ENCODE peak calls at places on chromosomes 1 and 21, in ten cellular contexts. One of them, this sample, is unnamed.

GRCh38 chr1:171343727-171344472 is 29.9 kb downstream of the FMO4 start:
- DNase-seq in Jurkat, Clone E6-1: no peak
- DNase-seq in neuronal stem cell: no peak
- DNase-seq in sigmoid colon: no peak
- DNase-seq in stimulated activated CD4-positive, alpha-beta T cell treated with anti-CD3 and anti-CD28 coated beads, Interleukin-4, amount 100 ng/mL, for 1 hour: no peak
- DNase-seq in stimulated activated CD8-positive, alpha-beta memory T cell treated with anti-CD3 and anti-CD28 coated beads, Interleukin-7, amount 100 ng/mL, for 24 hours: no peak
- DNase-seq in T1000: no peak
- DNase-seq in activated CD8-positive, alpha-beta T cell treated with anti-CD3 and anti-CD28 coated beads for 36 hours: no peak
- DNase-seq in iPS DF 6.9: no peak
- DNase-seq in Peyer's patch: no peak
- DNase-seq in this sample: no peak

GRCh38 chr1:228340686-228341449 is 65.8 kb downstream of the TRIM11 start:
- DNase-seq in Jurkat, Clone E6-1: no peak
- DNase-seq in sigmoid colon: peak
- DNase-seq in activated CD8-positive, alpha-beta T cell treated with anti-CD3 and anti-CD28 coated beads for 36 hours: peak
- DNase-seq in iPS DF 6.9: peak
- DNase-seq in neuronal stem cell: no peak
- DNase-seq in stimulated activated CD8-positive, alpha-beta memory T cell treated with anti-CD3 and anti-CD28 coated beads, Interleukin-7, amount 100 ng/mL, for 24 hours: no peak
- DNase-seq in stimulated activated CD4-positive, alpha-beta T cell treated with anti-CD3 and anti-CD28 coated beads, Interleukin-4, amount 100 ng/mL, for 1 hour: no peak
- DNase-seq in Peyer's patch: no peak
- DNase-seq in T1000: no peak
- DNase-seq in this sample: peak

GRCh38 chr1:169534653-169535052 is 48.9 kb upstream of the SLC19A2 start:
- DNase-seq in sigmoid colon: no peak
- DNase-seq in stimulated activated CD8-positive, alpha-beta memory T cell treated with anti-CD3 and anti-CD28 coated beads, Interleukin-7, amount 100 ng/mL, for 24 hours: no peak
- DNase-seq in stimulated activated CD4-positive, alpha-beta T cell treated with anti-CD3 and anti-CD28 coated beads, Interleukin-4, amount 100 ng/mL, for 1 hour: no peak
- DNase-seq in Peyer's patch: no peak
- DNase-seq in Jurkat, Clone E6-1: no peak
- DNase-seq in iPS DF 6.9: no peak
- DNase-seq in neuronal stem cell: no peak
- DNase-seq in activated CD8-positive, alpha-beta T cell treated with anti-CD3 and anti-CD28 coated beads for 36 hours: no peak
- DNase-seq in T1000: no peak
- DNase-seq in this sample: no peak

GRCh38 chr1:91526496-91526895 is 25.8 kb downstream of the CDC7 start:
- DNase-seq in activated CD8-positive, alpha-beta T cell treated with anti-CD3 and anti-CD28 coated beads for 36 hours: no peak
- DNase-seq in sigmoid colon: no peak
- DNase-seq in stimulated activated CD4-positive, alpha-beta T cell treated with anti-CD3 and anti-CD28 coated beads, Interleukin-4, amount 100 ng/mL, for 1 hour: no peak
- DNase-seq in T1000: no peak
- DNase-seq in neuronal stem cell: no peak
- DNase-seq in Peyer's patch: no peak
- DNase-seq in Jurkat, Clone E6-1: no peak
- DNase-seq in iPS DF 6.9: no peak
- DNase-seq in stimulated activated CD8-positive, alpha-beta memory T cell treated with anti-CD3 and anti-CD28 coated beads, Interleukin-7, amount 100 ng/mL, for 24 hours: no peak
- DNase-seq in this sample: no peak

GRCh38 chr1:233440952-233441401 is 113.5 kb downstream of the MAP3K21 start:
- DNase-seq in Jurkat, Clone E6-1: peak
- DNase-seq in stimulated activated CD8-positive, alpha-beta memory T cell treated with anti-CD3 and anti-CD28 coated beads, Interleukin-7, amount 100 ng/mL, for 24 hours: no peak
- DNase-seq in sigmoid colon: no peak
- DNase-seq in Peyer's patch: no peak
- DNase-seq in iPS DF 6.9: peak
- DNase-seq in neuronal stem cell: peak
- DNase-seq in T1000: no peak
- DNase-seq in activated CD8-positive, alpha-beta T cell treated with anti-CD3 and anti-CD28 coated beads for 36 hours: peak
- DNase-seq in stimulated activated CD4-positive, alpha-beta T cell treated with anti-CD3 and anti-CD28 coated beads, Interleukin-4, amount 100 ng/mL, for 1 hour: no peak
- DNase-seq in this sample: peak

GRCh38 chr1:63835075-63835633 is 61.3 kb downstream of the ROR1 start:
- DNase-seq in iPS DF 6.9: no peak
- DNase-seq in sigmoid colon: no peak
- DNase-seq in stimulated activated CD4-positive, alpha-beta T cell treated with anti-CD3 and anti-CD28 coated beads, Interleukin-4, amount 100 ng/mL, for 1 hour: no peak
- DNase-seq in T1000: no peak
- DNase-seq in stimulated activated CD8-positive, alpha-beta memory T cell treated with anti-CD3 and anti-CD28 coated beads, Interleukin-7, amount 100 ng/mL, for 24 hours: no peak
- DNase-seq in Jurkat, Clone E6-1: no peak
- DNase-seq in activated CD8-positive, alpha-beta T cell treated with anti-CD3 and anti-CD28 coated beads for 36 hours: no peak
- DNase-seq in Peyer's patch: no peak
- DNase-seq in neuronal stem cell: no peak
- DNase-seq in this sample: no peak

GRCh38 chr1:24903011-24903461 is 27.0 kb downstream of the RUNX3 start:
- DNase-seq in iPS DF 6.9: no peak
- DNase-seq in T1000: no peak
- DNase-seq in sigmoid colon: no peak
- DNase-seq in Peyer's patch: no peak
- DNase-seq in activated CD8-positive, alpha-beta T cell treated with anti-CD3 and anti-CD28 coated beads for 36 hours: no peak
- DNase-seq in stimulated activated CD8-positive, alpha-beta memory T cell treated with anti-CD3 and anti-CD28 coated beads, Interleukin-7, amount 100 ng/mL, for 24 hours: no peak
- DNase-seq in stimulated activated CD4-positive, alpha-beta T cell treated with anti-CD3 and anti-CD28 coated beads, Interleukin-4, amount 100 ng/mL, for 1 hour: no peak
- DNase-seq in neuronal stem cell: no peak
- DNase-seq in Jurkat, Clone E6-1: no peak
- DNase-seq in this sample: peak

GRCh38 chr1:230913496-230913895 is 45.2 kb upstream of the C1orf198 start:
- DNase-seq in iPS DF 6.9: no peak
- DNase-seq in sigmoid colon: no peak
- DNase-seq in stimulated activated CD4-positive, alpha-beta T cell treated with anti-CD3 and anti-CD28 coated beads, Interleukin-4, amount 100 ng/mL, for 1 hour: no peak
- DNase-seq in Peyer's patch: no peak
- DNase-seq in neuronal stem cell: no peak
- DNase-seq in activated CD8-positive, alpha-beta T cell treated with anti-CD3 and anti-CD28 coated beads for 36 hours: no peak
- DNase-seq in stimulated activated CD8-positive, alpha-beta memory T cell treated with anti-CD3 and anti-CD28 coated beads, Interleukin-7, amount 100 ng/mL, for 24 hours: no peak
- DNase-seq in T1000: no peak
- DNase-seq in Jurkat, Clone E6-1: no peak
- DNase-seq in this sample: no peak

GRCh38 chr1:78091215-78091813 is 45.5 kb downstream of the GIPC2 start:
- DNase-seq in stimulated activated CD4-positive, alpha-beta T cell treated with anti-CD3 and anti-CD28 coated beads, Interleukin-4, amount 100 ng/mL, for 1 hour: no peak
- DNase-seq in neuronal stem cell: no peak
- DNase-seq in Peyer's patch: no peak
- DNase-seq in Jurkat, Clone E6-1: no peak
- DNase-seq in sigmoid colon: no peak
- DNase-seq in iPS DF 6.9: no peak
- DNase-seq in stimulated activated CD8-positive, alpha-beta memory T cell treated with anti-CD3 and anti-CD28 coated beads, Interleukin-7, amount 100 ng/mL, for 24 hours: no peak
- DNase-seq in activated CD8-positive, alpha-beta T cell treated with anti-CD3 and anti-CD28 coated beads for 36 hours: no peak
- DNase-seq in T1000: no peak
- DNase-seq in this sample: peak

GRCh38 chr1:198132060-198132781 is 24.6 kb upstream of the NEK7 start:
- DNase-seq in Jurkat, Clone E6-1: no peak
- DNase-seq in stimulated activated CD4-positive, alpha-beta T cell treated with anti-CD3 and anti-CD28 coated beads, Interleukin-4, amount 100 ng/mL, for 1 hour: no peak
- DNase-seq in iPS DF 6.9: no peak
- DNase-seq in Peyer's patch: no peak
- DNase-seq in stimulated activated CD8-positive, alpha-beta memory T cell treated with anti-CD3 and anti-CD28 coated beads, Interleukin-7, amount 100 ng/mL, for 24 hours: no peak
- DNase-seq in activated CD8-positive, alpha-beta T cell treated with anti-CD3 and anti-CD28 coated beads for 36 hours: no peak
- DNase-seq in sigmoid colon: no peak
- DNase-seq in neuronal stem cell: no peak
- DNase-seq in T1000: no peak
- DNase-seq in this sample: no peak

GRCh38 chr21:24995206-24995605 is 612.1 kb downstream of the MRPL39 start:
- DNase-seq in Peyer's patch: no peak
- DNase-seq in sigmoid colon: no peak
- DNase-seq in stimulated activated CD8-positive, alpha-beta memory T cell treated with anti-CD3 and anti-CD28 coated beads, Interleukin-7, amount 100 ng/mL, for 24 hours: no peak
- DNase-seq in stimulated activated CD4-positive, alpha-beta T cell treated with anti-CD3 and anti-CD28 coated beads, Interleukin-4, amount 100 ng/mL, for 1 hour: no peak
- DNase-seq in iPS DF 6.9: no peak
- DNase-seq in neuronal stem cell: no peak
- DNase-seq in Jurkat, Clone E6-1: no peak
- DNase-seq in T1000: no peak
- DNase-seq in activated CD8-positive, alpha-beta T cell treated with anti-CD3 and anti-CD28 coated beads for 36 hours: no peak
- DNase-seq in this sample: no peak

GRCh38 chr1:77536813-77537212 is 145.6 kb downstream of the ZZZ3 start:
- DNase-seq in neuronal stem cell: no peak
- DNase-seq in activated CD8-positive, alpha-beta T cell treated with anti-CD3 and anti-CD28 coated beads for 36 hours: no peak
- DNase-seq in Peyer's patch: no peak
- DNase-seq in sigmoid colon: no peak
- DNase-seq in T1000: peak
- DNase-seq in stimulated activated CD8-positive, alpha-beta memory T cell treated with anti-CD3 and anti-CD28 coated beads, Interleukin-7, amount 100 ng/mL, for 24 hours: no peak
- DNase-seq in stimulated activated CD4-positive, alpha-beta T cell treated with anti-CD3 and anti-CD28 coated beads, Interleukin-4, amount 100 ng/mL, for 1 hour: no peak
- DNase-seq in iPS DF 6.9: no peak
- DNase-seq in Jurkat, Clone E6-1: no peak
- DNase-seq in this sample: no peak

GRCh38 chr1:226697151-226697575 is 41.9 kb downstream of the ITPKB start:
- DNase-seq in Peyer's patch: no peak
- DNase-seq in sigmoid colon: no peak
- DNase-seq in stimulated activated CD8-positive, alpha-beta memory T cell treated with anti-CD3 and anti-CD28 coated beads, Interleukin-7, amount 100 ng/mL, for 24 hours: no peak
- DNase-seq in activated CD8-positive, alpha-beta T cell treated with anti-CD3 and anti-CD28 coated beads for 36 hours: peak
- DNase-seq in stimulated activated CD4-positive, alpha-beta T cell treated with anti-CD3 and anti-CD28 coated beads, Interleukin-4, amount 100 ng/mL, for 1 hour: no peak
- DNase-seq in neuronal stem cell: no peak
- DNase-seq in iPS DF 6.9: no peak
- DNase-seq in Jurkat, Clone E6-1: no peak
- DNase-seq in T1000: no peak
- DNase-seq in this sample: no peak

GRCh38 chr1:181503130-181503810 is 20.0 kb downstream of the CACNA1E start:
- DNase-seq in activated CD8-positive, alpha-beta T cell treated with anti-CD3 and anti-CD28 coated beads for 36 hours: no peak
- DNase-seq in T1000: no peak
- DNase-seq in Peyer's patch: no peak
- DNase-seq in neuronal stem cell: no peak
- DNase-seq in stimulated activated CD8-positive, alpha-beta memory T cell treated with anti-CD3 and anti-CD28 coated beads, Interleukin-7, amount 100 ng/mL, for 24 hours: no peak
- DNase-seq in stimulated activated CD4-positive, alpha-beta T cell treated with anti-CD3 and anti-CD28 coated beads, Interleukin-4, amount 100 ng/mL, for 1 hour: no peak
- DNase-seq in iPS DF 6.9: no peak
- DNase-seq in sigmoid colon: peak
- DNase-seq in Jurkat, Clone E6-1: no peak
- DNase-seq in this sample: no peak

GRCh38 chr1:2270260-2271100 is 42.4 kb downstream of the SKI start:
- DNase-seq in stimulated activated CD8-positive, alpha-beta memory T cell treated with anti-CD3 and anti-CD28 coated beads, Interleukin-7, amount 100 ng/mL, for 24 hours: no peak
- DNase-seq in sigmoid colon: peak
- DNase-seq in Peyer's patch: no peak
- DNase-seq in neuronal stem cell: peak
- DNase-seq in activated CD8-positive, alpha-beta T cell treated with anti-CD3 and anti-CD28 coated beads for 36 hours: no peak
- DNase-seq in iPS DF 6.9: no peak
- DNase-seq in T1000: no peak
- DNase-seq in Jurkat, Clone E6-1: no peak
- DNase-seq in stimulated activated CD4-positive, alpha-beta T cell treated with anti-CD3 and anti-CD28 coated beads, Interleukin-4, amount 100 ng/mL, for 1 hour: no peak
- DNase-seq in this sample: no peak

GRCh38 chr21:35120631-35121180 is 71.6 kb upstream of the RUNX1 start:
- DNase-seq in T1000: no peak
- DNase-seq in stimulated activated CD4-positive, alpha-beta T cell treated with anti-CD3 and anti-CD28 coated beads, Interleukin-4, amount 100 ng/mL, for 1 hour: no peak
- DNase-seq in iPS DF 6.9: no peak
- DNase-seq in stimulated activated CD8-positive, alpha-beta memory T cell treated with anti-CD3 and anti-CD28 coated beads, Interleukin-7, amount 100 ng/mL, for 24 hours: no peak
- DNase-seq in sigmoid colon: no peak
- DNase-seq in neuronal stem cell: no peak
- DNase-seq in Jurkat, Clone E6-1: no peak
- DNase-seq in activated CD8-positive, alpha-beta T cell treated with anti-CD3 and anti-CD28 coated beads for 36 hours: no peak
- DNase-seq in Peyer's patch: no peak
- DNase-seq in this sample: no peak

GRCh38 chr1:32892368-32893197 is 6.3 kb downstream of the HPCA start:
- DNase-seq in Jurkat, Clone E6-1: no peak
- DNase-seq in Peyer's patch: no peak
- DNase-seq in neuronal stem cell: no peak
- DNase-seq in T1000: no peak
- DNase-seq in sigmoid colon: peak
- DNase-seq in stimulated activated CD4-positive, alpha-beta T cell treated with anti-CD3 and anti-CD28 coated beads, Interleukin-4, amount 100 ng/mL, for 1 hour: peak
- DNase-seq in stimulated activated CD8-positive, alpha-beta memory T cell treated with anti-CD3 and anti-CD28 coated beads, Interleukin-7, amount 100 ng/mL, for 24 hours: no peak
- DNase-seq in iPS DF 6.9: no peak
- DNase-seq in activated CD8-positive, alpha-beta T cell treated with anti-CD3 and anti-CD28 coated beads for 36 hours: peak
- DNase-seq in this sample: peak

GRCh38 chr1:78687914-78688313 is 38.3 kb downstream of the IFI44 start:
- DNase-seq in iPS DF 6.9: no peak
- DNase-seq in Jurkat, Clone E6-1: no peak
- DNase-seq in activated CD8-positive, alpha-beta T cell treated with anti-CD3 and anti-CD28 coated beads for 36 hours: no peak
- DNase-seq in Peyer's patch: no peak
- DNase-seq in stimulated activated CD8-positive, alpha-beta memory T cell treated with anti-CD3 and anti-CD28 coated beads, Interleukin-7, amount 100 ng/mL, for 24 hours: no peak
- DNase-seq in sigmoid colon: no peak
- DNase-seq in T1000: no peak
- DNase-seq in neuronal stem cell: no peak
- DNase-seq in stimulated activated CD4-positive, alpha-beta T cell treated with anti-CD3 and anti-CD28 coated beads, Interleukin-4, amount 100 ng/mL, for 1 hour: no peak
- DNase-seq in this sample: no peak

GRCh38 chr1:220221269-220221668 is 51.0 kb downstream of the RAB3GAP2 start:
- DNase-seq in iPS DF 6.9: no peak
- DNase-seq in stimulated activated CD4-positive, alpha-beta T cell treated with anti-CD3 and anti-CD28 coated beads, Interleukin-4, amount 100 ng/mL, for 1 hour: no peak
- DNase-seq in Peyer's patch: no peak
- DNase-seq in T1000: no peak
- DNase-seq in neuronal stem cell: no peak
- DNase-seq in Jurkat, Clone E6-1: no peak
- DNase-seq in activated CD8-positive, alpha-beta T cell treated with anti-CD3 and anti-CD28 coated beads for 36 hours: no peak
- DNase-seq in sigmoid colon: no peak
- DNase-seq in stimulated activated CD8-positive, alpha-beta memory T cell treated with anti-CD3 and anti-CD28 coated beads, Interleukin-7, amount 100 ng/mL, for 24 hours: no peak
- DNase-seq in this sample: no peak

GRCh38 chr1:9161963-9162362 is 33.1 kb upstream of the GPR157 start:
- DNase-seq in Jurkat, Clone E6-1: no peak
- DNase-seq in neuronal stem cell: no peak
- DNase-seq in sigmoid colon: no peak
- DNase-seq in stimulated activated CD4-positive, alpha-beta T cell treated with anti-CD3 and anti-CD28 coated beads, Interleukin-4, amount 100 ng/mL, for 1 hour: no peak
- DNase-seq in activated CD8-positive, alpha-beta T cell treated with anti-CD3 and anti-CD28 coated beads for 36 hours: no peak
- DNase-seq in stimulated activated CD8-positive, alpha-beta memory T cell treated with anti-CD3 and anti-CD28 coated beads, Interleukin-7, amount 100 ng/mL, for 24 hours: no peak
- DNase-seq in Peyer's patch: no peak
- DNase-seq in iPS DF 6.9: no peak
- DNase-seq in T1000: no peak
- DNase-seq in this sample: no peak

GRCh38 chr1:208189716-208190115 is 54.5 kb downstream of the PLXNA2 start:
- DNase-seq in neuronal stem cell: no peak
- DNase-seq in sigmoid colon: no peak
- DNase-seq in activated CD8-positive, alpha-beta T cell treated with anti-CD3 and anti-CD28 coated beads for 36 hours: no peak
- DNase-seq in stimulated activated CD4-positive, alpha-beta T cell treated with anti-CD3 and anti-CD28 coated beads, Interleukin-4, amount 100 ng/mL, for 1 hour: no peak
- DNase-seq in stimulated activated CD8-positive, alpha-beta memory T cell treated with anti-CD3 and anti-CD28 coated beads, Interleukin-7, amount 100 ng/mL, for 24 hours: no peak
- DNase-seq in T1000: no peak
- DNase-seq in Jurkat, Clone E6-1: no peak
- DNase-seq in Peyer's patch: no peak
- DNase-seq in iPS DF 6.9: no peak
- DNase-seq in this sample: no peak

GRCh38 chr1:51264470-51264869 is 28.4 kb downstream of the RNF11 start:
- DNase-seq in activated CD8-positive, alpha-beta T cell treated with anti-CD3 and anti-CD28 coated beads for 36 hours: no peak
- DNase-seq in T1000: no peak
- DNase-seq in stimulated activated CD4-positive, alpha-beta T cell treated with anti-CD3 and anti-CD28 coated beads, Interleukin-4, amount 100 ng/mL, for 1 hour: no peak
- DNase-seq in sigmoid colon: no peak
- DNase-seq in iPS DF 6.9: no peak
- DNase-seq in Jurkat, Clone E6-1: no peak
- DNase-seq in stimulated activated CD8-positive, alpha-beta memory T cell treated with anti-CD3 and anti-CD28 coated beads, Interleukin-7, amount 100 ng/mL, for 24 hours: no peak
- DNase-seq in neuronal stem cell: no peak
- DNase-seq in Peyer's patch: no peak
- DNase-seq in this sample: no peak

GRCh38 chr1:48673725-48674124 is 103.0 kb downstream of the BEND5 start:
- DNase-seq in Jurkat, Clone E6-1: no peak
- DNase-seq in iPS DF 6.9: no peak
- DNase-seq in neuronal stem cell: no peak
- DNase-seq in T1000: no peak
- DNase-seq in activated CD8-positive, alpha-beta T cell treated with anti-CD3 and anti-CD28 coated beads for 36 hours: peak
- DNase-seq in Peyer's patch: no peak
- DNase-seq in stimulated activated CD4-positive, alpha-beta T cell treated with anti-CD3 and anti-CD28 coated beads, Interleukin-4, amount 100 ng/mL, for 1 hour: no peak
- DNase-seq in stimulated activated CD8-positive, alpha-beta memory T cell treated with anti-CD3 and anti-CD28 coated beads, Interleukin-7, amount 100 ng/mL, for 24 hours: no peak
- DNase-seq in sigmoid colon: no peak
- DNase-seq in this sample: peak

GRCh38 chr1:156245451-156246232 is 2.2 kb downstream of the PAQR6 start:
- DNase-seq in stimulated activated CD8-positive, alpha-beta memory T cell treated with anti-CD3 and anti-CD28 coated beads, Interleukin-7, amount 100 ng/mL, for 24 hours: no peak
- DNase-seq in neuronal stem cell: no peak
- DNase-seq in activated CD8-positive, alpha-beta T cell treated with anti-CD3 and anti-CD28 coated beads for 36 hours: peak
- DNase-seq in Peyer's patch: peak
- DNase-seq in Jurkat, Clone E6-1: no peak
- DNase-seq in sigmoid colon: no peak
- DNase-seq in stimulated activated CD4-positive, alpha-beta T cell treated with anti-CD3 and anti-CD28 coated beads, Interleukin-4, amount 100 ng/mL, for 1 hour: peak
- DNase-seq in T1000: no peak
- DNase-seq in iPS DF 6.9: no peak
- DNase-seq in this sample: peak

GRCh38 chr1:225709101-225709500 is 56.2 kb upstream of the ENAH start:
- DNase-seq in stimulated activated CD4-positive, alpha-beta T cell treated with anti-CD3 and anti-CD28 coated beads, Interleukin-4, amount 100 ng/mL, for 1 hour: no peak
- DNase-seq in Peyer's patch: no peak
- DNase-seq in iPS DF 6.9: no peak
- DNase-seq in activated CD8-positive, alpha-beta T cell treated with anti-CD3 and anti-CD28 coated beads for 36 hours: no peak
- DNase-seq in neuronal stem cell: no peak
- DNase-seq in stimulated activated CD8-positive, alpha-beta memory T cell treated with anti-CD3 and anti-CD28 coated beads, Interleukin-7, amount 100 ng/mL, for 24 hours: no peak
- DNase-seq in Jurkat, Clone E6-1: no peak
- DNase-seq in T1000: no peak
- DNase-seq in sigmoid colon: no peak
- DNase-seq in this sample: no peak

GRCh38 chr21:32329776-32330175 is 31.1 kb downstream of the MRAP start:
- DNase-seq in iPS DF 6.9: no peak
- DNase-seq in T1000: no peak
- DNase-seq in sigmoid colon: peak
- DNase-seq in stimulated activated CD4-positive, alpha-beta T cell treated with anti-CD3 and anti-CD28 coated beads, Interleukin-4, amount 100 ng/mL, for 1 hour: no peak
- DNase-seq in neuronal stem cell: no peak
- DNase-seq in Jurkat, Clone E6-1: no peak
- DNase-seq in stimulated activated CD8-positive, alpha-beta memory T cell treated with anti-CD3 and anti-CD28 coated beads, Interleukin-7, amount 100 ng/mL, for 24 hours: no peak
- DNase-seq in Peyer's patch: no peak
- DNase-seq in activated CD8-positive, alpha-beta T cell treated with anti-CD3 and anti-CD28 coated beads for 36 hours: no peak
- DNase-seq in this sample: no peak

GRCh38 chr1:12566484-12567287 is 51.3 kb downstream of the DHRS3 start:
- DNase-seq in stimulated activated CD4-positive, alpha-beta T cell treated with anti-CD3 and anti-CD28 coated beads, Interleukin-4, amount 100 ng/mL, for 1 hour: no peak
- DNase-seq in iPS DF 6.9: no peak
- DNase-seq in stimulated activated CD8-positive, alpha-beta memory T cell treated with anti-CD3 and anti-CD28 coated beads, Interleukin-7, amount 100 ng/mL, for 24 hours: no peak
- DNase-seq in Peyer's patch: no peak
- DNase-seq in Jurkat, Clone E6-1: no peak
- DNase-seq in activated CD8-positive, alpha-beta T cell treated with anti-CD3 and anti-CD28 coated beads for 36 hours: no peak
- DNase-seq in neuronal stem cell: no peak
- DNase-seq in sigmoid colon: no peak
- DNase-seq in T1000: no peak
- DNase-seq in this sample: no peak

GRCh38 chr1:174465855-174466254 is 18.1 kb downstream of the GPR52 start:
- DNase-seq in Peyer's patch: no peak
- DNase-seq in Jurkat, Clone E6-1: no peak
- DNase-seq in sigmoid colon: no peak
- DNase-seq in activated CD8-positive, alpha-beta T cell treated with anti-CD3 and anti-CD28 coated beads for 36 hours: no peak
- DNase-seq in stimulated activated CD8-positive, alpha-beta memory T cell treated with anti-CD3 and anti-CD28 coated beads, Interleukin-7, amount 100 ng/mL, for 24 hours: no peak
- DNase-seq in T1000: no peak
- DNase-seq in stimulated activated CD4-positive, alpha-beta T cell treated with anti-CD3 and anti-CD28 coated beads, Interleukin-4, amount 100 ng/mL, for 1 hour: no peak
- DNase-seq in iPS DF 6.9: no peak
- DNase-seq in neuronal stem cell: no peak
- DNase-seq in this sample: no peak

This sample was measured in H1.